ENCODE peak calls at places on chromosome 16, in six cellular contexts. One of them, this sample, is unnamed. For H3K4me1, the result is how much of the 10 kb centered on the place peaks cover.

GRCh38 chr16:80900593-80900954 is 96.2 kb upstream of the CDYL2 start:
- DNase-seq in HepG2: no peak
- DNase-seq in heart left ventricle: no peak
- DNase-seq in hepatocyte: no peak
- DNase-seq in sigmoid colon: no peak
- DNase-seq in fibroblast of lung: no peak
- DNase-seq in this sample: no peak

GRCh38 chr16:30659507-30660423 is 1.5 kb downstream of the FBRS start:
- DNase-seq in fibroblast of lung: peak
- DNase-seq in hepatocyte: no peak
- DNase-seq in HepG2: no peak
- DNase-seq in heart left ventricle: peak
- DNase-seq in sigmoid colon: peak
- DNase-seq in this sample: peak

GRCh38 chr16:23482778-23483177 is 27.5 kb downstream of the GGA2 start:
- DNase-seq in hepatocyte: no peak
- DNase-seq in heart left ventricle: no peak
- DNase-seq in fibroblast of lung: no peak
- DNase-seq in sigmoid colon: no peak
- DNase-seq in HepG2: no peak
- DNase-seq in this sample: no peak

GRCh38 chr16:57809843-57810196 is 7.5 kb upstream of the KIFC3 start:
- DNase-seq in heart left ventricle: no peak
- DNase-seq in HepG2: no peak
- DNase-seq in sigmoid colon: no peak
- DNase-seq in fibroblast of lung: no peak
- DNase-seq in hepatocyte: no peak
- DNase-seq in this sample: no peak

GRCh38 chr16:89829630-89830437 is 1.6 kb downstream of the SPIRE2 start:
- DNase-seq in sigmoid colon: no peak
- DNase-seq in heart left ventricle: no peak
- DNase-seq in hepatocyte: no peak
- DNase-seq in fibroblast of lung: no peak
- DNase-seq in HepG2: peak
- DNase-seq in this sample: no peak

GRCh38 chr16:22948603-22949368 is 134.8 kb downstream of the HS3ST2 start:
- DNase-seq in hepatocyte: peak
- DNase-seq in HepG2: peak
- DNase-seq in heart left ventricle: peak
- DNase-seq in sigmoid colon: peak
- DNase-seq in fibroblast of lung: peak
- DNase-seq in this sample: peak

GRCh38 chr16:68445458-68445857 is 2.9 kb downstream of the SMPD3 start:
- DNase-seq in fibroblast of lung: no peak
- DNase-seq in HepG2: peak
- DNase-seq in heart left ventricle: no peak
- DNase-seq in hepatocyte: no peak
- DNase-seq in sigmoid colon: no peak
- DNase-seq in this sample: peak

GRCh38 chr16:61957075-61957474 is 79.2 kb downstream of the CDH8 start:
- DNase-seq in HepG2: no peak
- DNase-seq in hepatocyte: no peak
- DNase-seq in sigmoid colon: no peak
- DNase-seq in fibroblast of lung: no peak
- DNase-seq in heart left ventricle: no peak
- DNase-seq in this sample: no peak

GRCh38 chr16:5738586-5738985 is 641.0 kb upstream of the EEF2KMT start:
- DNase-seq in heart left ventricle: no peak
- DNase-seq in fibroblast of lung: no peak
- DNase-seq in sigmoid colon: no peak
- DNase-seq in hepatocyte: peak
- DNase-seq in HepG2: peak
- DNase-seq in this sample: no peak

GRCh38 chr16:30896890-30897730 is 696 bp downstream of the CTF1 start:
- DNase-seq in sigmoid colon: peak
- DNase-seq in fibroblast of lung: peak
- DNase-seq in heart left ventricle: peak
- DNase-seq in hepatocyte: peak
- DNase-seq in HepG2: peak
- DNase-seq in this sample: peak

GRCh38 chr16:55294947-55295346 is 29.1 kb upstream of the IRX6 start:
- DNase-seq in fibroblast of lung: peak
- DNase-seq in sigmoid colon: no peak
- DNase-seq in heart left ventricle: peak
- DNase-seq in HepG2: no peak
- DNase-seq in hepatocyte: peak
- DNase-seq in this sample: no peak

GRCh38 chr16:57736419-57737281 is 1.1 kb downstream of the KATNB1 start:
- DNase-seq in hepatocyte: peak
- DNase-seq in fibroblast of lung: peak
- DNase-seq in heart left ventricle: no peak
- DNase-seq in sigmoid colon: peak
- DNase-seq in HepG2: peak
- DNase-seq in this sample: peak

GRCh38 chr16:1510272-1510671 is 17.1 kb downstream of the TELO2 start:
- DNase-seq in heart left ventricle: no peak
- DNase-seq in hepatocyte: no peak
- DNase-seq in HepG2: no peak
- DNase-seq in sigmoid colon: no peak
- DNase-seq in fibroblast of lung: no peak
- DNase-seq in this sample: no peak

GRCh38 chr16:73051903-73052302 is 4.0 kb upstream of the ZFHX3 start:
- DNase-seq in heart left ventricle: no peak
- DNase-seq in sigmoid colon: no peak
- DNase-seq in fibroblast of lung: no peak
- DNase-seq in HepG2: no peak
- DNase-seq in hepatocyte: no peak
- DNase-seq in this sample: no peak

GRCh38 chr16:79267781-79268180 is 332.8 kb downstream of the MAF start:
- DNase-seq in sigmoid colon: no peak
- DNase-seq in heart left ventricle: no peak
- DNase-seq in hepatocyte: no peak
- DNase-seq in fibroblast of lung: no peak
- DNase-seq in HepG2: no peak
- DNase-seq in this sample: no peak

GRCh38 chr16:79270011-79270410 is 330.5 kb downstream of the MAF start:
- DNase-seq in sigmoid colon: no peak
- DNase-seq in heart left ventricle: no peak
- DNase-seq in fibroblast of lung: no peak
- DNase-seq in hepatocyte: no peak
- DNase-seq in HepG2: no peak
- DNase-seq in this sample: no peak

GRCh38 chr16:79267146-79267545 is 333.4 kb downstream of the MAF start:
- DNase-seq in sigmoid colon: no peak
- DNase-seq in heart left ventricle: no peak
- DNase-seq in HepG2: no peak
- DNase-seq in hepatocyte: no peak
- DNase-seq in fibroblast of lung: no peak
- DNase-seq in this sample: no peak

GRCh38 chr16:79271583-79271982 is 329.0 kb downstream of the MAF start:
- DNase-seq in hepatocyte: no peak
- DNase-seq in HepG2: no peak
- DNase-seq in fibroblast of lung: no peak
- DNase-seq in sigmoid colon: no peak
- DNase-seq in heart left ventricle: no peak
- DNase-seq in this sample: no peak

GRCh38 chr16:79269211-79269863 is 331.2 kb downstream of the MAF start:
- DNase-seq in heart left ventricle: no peak
- DNase-seq in HepG2: no peak
- DNase-seq in hepatocyte: no peak
- DNase-seq in fibroblast of lung: no peak
- DNase-seq in sigmoid colon: no peak
- DNase-seq in this sample: no peak
- H3K4me3 ChIP-seq in heart left ventricle: no peak
- H3K4me3 ChIP-seq in HepG2: no peak
- H3K4me3 ChIP-seq in hepatocyte: no peak
- H3K4me3 ChIP-seq in fibroblast of lung: no peak
- H3K4me3 ChIP-seq in sigmoid colon: no peak
- H3K4me3 ChIP-seq in this sample: no peak

GRCh38 chr16:12272264-12272663 is 295.7 kb downstream of the SNX29 start:
- DNase-seq in hepatocyte: no peak
- DNase-seq in sigmoid colon: no peak
- DNase-seq in heart left ventricle: no peak
- DNase-seq in HepG2: no peak
- DNase-seq in fibroblast of lung: no peak
- DNase-seq in this sample: no peak

GRCh38 chr16:12267491-12267890 is 291.0 kb downstream of the SNX29 start:
- DNase-seq in heart left ventricle: no peak
- DNase-seq in fibroblast of lung: no peak
- DNase-seq in HepG2: peak
- DNase-seq in hepatocyte: no peak
- DNase-seq in sigmoid colon: no peak
- DNase-seq in this sample: no peak

GRCh38 chr16:12276631-12277030 is 300.1 kb downstream of the SNX29 start:
- DNase-seq in HepG2: no peak
- DNase-seq in heart left ventricle: no peak
- DNase-seq in fibroblast of lung: no peak
- DNase-seq in sigmoid colon: no peak
- DNase-seq in hepatocyte: no peak
- DNase-seq in this sample: no peak

GRCh38 chr16:12268602-12269001 is 292.1 kb downstream of the SNX29 start:
- DNase-seq in hepatocyte: peak
- DNase-seq in sigmoid colon: no peak
- DNase-seq in heart left ventricle: no peak
- DNase-seq in HepG2: no peak
- DNase-seq in fibroblast of lung: peak
- DNase-seq in this sample: no peak

DNA sequence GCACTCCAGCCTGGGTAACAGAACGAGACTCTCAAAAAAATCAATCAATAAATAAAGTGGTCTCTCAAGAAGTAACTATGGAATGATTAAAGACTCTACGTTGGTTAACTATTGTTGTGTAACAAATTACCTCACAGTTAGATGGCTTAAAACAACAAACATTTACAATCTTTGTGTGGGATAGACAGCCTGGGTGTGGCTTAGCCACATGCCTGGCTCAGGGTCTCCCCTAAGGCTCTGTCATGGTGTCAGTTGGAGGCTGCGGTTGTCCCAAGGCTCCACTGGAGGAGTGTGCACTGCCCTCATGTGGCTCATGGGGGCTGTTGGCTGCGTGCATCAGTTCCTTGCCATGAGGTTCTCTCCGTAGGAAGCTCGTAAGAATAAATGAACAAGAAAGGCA is 294.5 kb downstream of the SNX29 start:
- DNase-seq in HepG2: peak
- DNase-seq in hepatocyte: peak
- DNase-seq in heart left ventricle: no peak
- DNase-seq in sigmoid colon: no peak
- DNase-seq in fibroblast of lung: peak
- DNase-seq in this sample: no peak
- TF ChIP-seq CTCF in HepG2: peak
- TF ChIP-seq CTCF in hepatocyte: peak
- TF ChIP-seq CTCF in heart left ventricle: peak
- TF ChIP-seq CTCF in sigmoid colon: no peak
- TF ChIP-seq CTCF in fibroblast of lung: no peak
- TF ChIP-seq CTCF in this sample: no peak

GRCh38 chr16:15491430-15491829 is 57.0 kb downstream of the BMERB1 start:
- DNase-seq in fibroblast of lung: no peak
- DNase-seq in sigmoid colon: no peak
- DNase-seq in heart left ventricle: no peak
- DNase-seq in HepG2: no peak
- DNase-seq in hepatocyte: no peak
- DNase-seq in this sample: no peak

GRCh38 chr16:15495898-15496297 is 61.5 kb downstream of the BMERB1 start:
- DNase-seq in heart left ventricle: no peak
- DNase-seq in HepG2: no peak
- DNase-seq in sigmoid colon: no peak
- DNase-seq in hepatocyte: no peak
- DNase-seq in fibroblast of lung: no peak
- DNase-seq in this sample: no peak

GRCh38 chr16:15494231-15494630 is 59.8 kb downstream of the BMERB1 start:
- DNase-seq in heart left ventricle: no peak
- DNase-seq in HepG2: peak
- DNase-seq in hepatocyte: no peak
- DNase-seq in fibroblast of lung: peak
- DNase-seq in sigmoid colon: no peak
- DNase-seq in this sample: no peak

GRCh38 chr16:15492091-15492740 is 57.8 kb downstream of the BMERB1 start:
- DNase-seq in HepG2: no peak
- DNase-seq in fibroblast of lung: no peak
- DNase-seq in heart left ventricle: no peak
- DNase-seq in sigmoid colon: no peak
- DNase-seq in hepatocyte: no peak
- DNase-seq in this sample: no peak

GRCh38 chr16:15493416-15494181 is 59.2 kb downstream of the BMERB1 start:
- DNase-seq in fibroblast of lung: peak
- DNase-seq in heart left ventricle: no peak
- DNase-seq in sigmoid colon: no peak
- DNase-seq in hepatocyte: no peak
- DNase-seq in HepG2: no peak
- DNase-seq in this sample: no peak
- H3K4me1 ChIP-seq in fibroblast of lung: under half
- H3K4me1 ChIP-seq in heart left ventricle: under half
- H3K4me1 ChIP-seq in sigmoid colon: under half
- H3K4me1 ChIP-seq in hepatocyte: under half
- H3K4me1 ChIP-seq in HepG2: under half
- H3K4me1 ChIP-seq in this sample: under half

DNA sequence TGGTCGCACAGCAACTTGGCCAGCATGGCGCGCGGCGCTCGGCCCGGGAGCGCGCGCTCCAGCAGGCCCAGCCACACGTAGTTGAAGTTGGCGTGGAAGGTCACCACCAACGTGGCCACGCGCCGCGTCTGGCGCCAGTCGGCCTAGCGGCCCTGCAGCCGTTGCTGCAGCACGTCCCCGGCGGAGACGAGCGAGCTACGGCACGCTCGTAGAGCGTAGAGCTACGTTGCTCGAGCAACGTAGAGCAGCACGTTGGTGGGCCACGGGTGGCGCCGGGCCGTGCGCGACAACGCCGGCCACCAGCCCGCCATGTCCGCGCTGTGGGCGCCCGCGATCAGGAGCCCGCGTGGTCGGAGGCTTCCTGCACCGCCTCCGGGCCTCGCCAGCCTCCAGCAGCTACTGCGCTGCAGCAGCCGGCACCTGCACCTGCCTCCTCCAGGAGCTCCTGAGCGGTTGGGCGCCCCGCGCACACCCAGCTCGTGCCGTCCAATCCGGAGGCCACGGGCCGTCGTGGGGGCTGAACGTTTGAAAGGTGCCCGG is 13.4 kb upstream of the SULT1A1 start:
- DNase-seq in fibroblast of lung: peak
- DNase-seq in sigmoid colon: no peak
- DNase-seq in heart left ventricle: no peak
- DNase-seq in hepatocyte: no peak
- DNase-seq in HepG2: no peak
- DNase-seq in this sample: peak
- H3K4me3 ChIP-seq in fibroblast of lung: no peak
- H3K4me3 ChIP-seq in sigmoid colon: peak
- H3K4me3 ChIP-seq in heart left ventricle: peak
- H3K4me3 ChIP-seq in hepatocyte: no peak
- H3K4me3 ChIP-seq in HepG2: no peak
- H3K4me3 ChIP-seq in this sample: peak

DNA sequence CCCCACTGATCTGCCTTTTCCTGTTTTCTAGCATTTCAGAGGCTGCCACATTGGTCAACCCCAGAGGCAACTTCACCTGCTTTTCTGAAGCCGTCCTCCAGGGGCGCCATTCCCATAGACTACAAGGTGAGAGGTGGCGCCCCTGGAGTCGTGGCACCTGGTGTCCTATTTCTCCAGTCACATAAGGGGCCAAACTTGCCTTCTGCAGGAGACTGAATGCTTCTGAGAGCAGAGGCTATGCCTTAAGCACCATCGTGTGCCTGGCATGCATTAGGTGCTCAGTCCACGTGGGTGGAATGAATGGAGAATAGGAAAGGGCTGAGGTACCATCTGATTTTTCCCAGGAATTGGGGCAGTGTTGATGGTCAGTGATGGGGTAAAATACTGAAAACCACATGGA is 164.8 kb downstream of the HAPSTR1 start:
- DNase-seq in HepG2: peak
- DNase-seq in sigmoid colon: no peak
- DNase-seq in heart left ventricle: no peak
- DNase-seq in fibroblast of lung: no peak
- DNase-seq in hepatocyte: peak
- DNase-seq in this sample: no peak
- TF ChIP-seq CTCF in HepG2: peak
- TF ChIP-seq CTCF in sigmoid colon: no peak
- TF ChIP-seq CTCF in heart left ventricle: peak
- TF ChIP-seq CTCF in fibroblast of lung: no peak
- TF ChIP-seq CTCF in hepatocyte: peak
- TF ChIP-seq CTCF in this sample: peak